ENCODE peak calls at places on chromosome 14, in six cellular contexts. One of them, this sample, is unnamed.

GRCh38 chr14:92198804-92199203 is 77.0 kb downstream of the CPSF2 start:
- DNase-seq in CD8-positive, alpha-beta memory T cell: no peak
- DNase-seq in trophoblast cell: no peak
- DNase-seq in RWPE1: no peak
- DNase-seq in DND-41: no peak
- DNase-seq in tibial artery: no peak
- DNase-seq in this sample: no peak

GRCh38 chr14:72714094-72714493 is 179.8 kb downstream of the DPF3 start:
- DNase-seq in CD8-positive, alpha-beta memory T cell: peak; percentile 66
- DNase-seq in trophoblast cell: no peak
- DNase-seq in RWPE1: no peak
- DNase-seq in DND-41: peak; percentile 42
- DNase-seq in tibial artery: no peak
- DNase-seq in this sample: no peak

GRCh38 chr14:96821501-96821900 is 24.3 kb downstream of the VRK1 start:
- DNase-seq in CD8-positive, alpha-beta memory T cell: no peak
- DNase-seq in trophoblast cell: no peak
- DNase-seq in RWPE1: peak; percentile 81
- DNase-seq in DND-41: no peak
- DNase-seq in tibial artery: no peak
- DNase-seq in this sample: no peak

GRCh38 chr14:56342419-56342901 is 224.2 kb downstream of the PELI2 start:
- DNase-seq in CD8-positive, alpha-beta memory T cell: no peak
- DNase-seq in trophoblast cell: no peak
- DNase-seq in RWPE1: no peak
- DNase-seq in DND-41: no peak
- DNase-seq in tibial artery: no peak
- DNase-seq in this sample: no peak

GRCh38 chr14:92362781-92363235 is 39.8 kb downstream of the SLC24A4 start:
- DNase-seq in CD8-positive, alpha-beta memory T cell: no peak
- DNase-seq in trophoblast cell: no peak
- DNase-seq in RWPE1: no peak
- DNase-seq in DND-41: no peak
- DNase-seq in tibial artery: no peak
- DNase-seq in this sample: peak; percentile 32

GRCh38 chr14:104744484-104744883 is 8.5 kb upstream of the SIVA1 start:
- DNase-seq in CD8-positive, alpha-beta memory T cell: no peak
- DNase-seq in trophoblast cell: no peak
- DNase-seq in RWPE1: no peak
- DNase-seq in DND-41: no peak
- DNase-seq in tibial artery: no peak
- DNase-seq in this sample: no peak

GRCh38 chr14:77989441-77989891 is 180.7 kb upstream of the NRXN3 start:
- DNase-seq in CD8-positive, alpha-beta memory T cell: no peak
- DNase-seq in trophoblast cell: no peak
- DNase-seq in RWPE1: no peak
- DNase-seq in DND-41: no peak
- DNase-seq in tibial artery: no peak
- DNase-seq in this sample: peak; percentile 87

GRCh38 chr14:52873694-52874093 is 77.2 kb downstream of the FERMT2 start:
- DNase-seq in CD8-positive, alpha-beta memory T cell: no peak
- DNase-seq in trophoblast cell: peak; percentile 53
- DNase-seq in RWPE1: peak; percentile 13
- DNase-seq in DND-41: no peak
- DNase-seq in tibial artery: no peak
- DNase-seq in this sample: no peak

GRCh38 chr14:86057018-86057667 is 527.2 kb downstream of the FLRT2 start:
- DNase-seq in CD8-positive, alpha-beta memory T cell: no peak
- DNase-seq in trophoblast cell: no peak
- DNase-seq in RWPE1: peak; percentile 17
- DNase-seq in DND-41: peak; percentile 49
- DNase-seq in tibial artery: no peak
- DNase-seq in this sample: peak; percentile 5

GRCh38 chr14:45194964-45195363 is 58.0 kb downstream of the MIS18BP1 start:
- DNase-seq in CD8-positive, alpha-beta memory T cell: no peak
- DNase-seq in trophoblast cell: no peak
- DNase-seq in RWPE1: no peak
- DNase-seq in DND-41: no peak
- DNase-seq in tibial artery: no peak
- DNase-seq in this sample: no peak

GRCh38 chr14:75234173-75234855 is 44.3 kb upstream of the FOS start:
- DNase-seq in CD8-positive, alpha-beta memory T cell: no peak
- DNase-seq in trophoblast cell: no peak
- DNase-seq in RWPE1: peak; percentile 34
- DNase-seq in DND-41: no peak
- DNase-seq in tibial artery: peak; percentile 81
- DNase-seq in this sample: no peak

GRCh38 chr14:68633131-68633991 is 159.5 kb downstream of the ZFP36L1 start:
- DNase-seq in CD8-positive, alpha-beta memory T cell: no peak
- DNase-seq in trophoblast cell: no peak
- DNase-seq in RWPE1: no peak
- DNase-seq in DND-41: no peak
- DNase-seq in tibial artery: peak; percentile 62
- DNase-seq in this sample: peak; percentile 79

GRCh38 chr14:55832974-55833373 is 253.0 kb downstream of the KTN1 start:
- DNase-seq in CD8-positive, alpha-beta memory T cell: no peak
- DNase-seq in trophoblast cell: no peak
- DNase-seq in RWPE1: no peak
- DNase-seq in DND-41: no peak
- DNase-seq in tibial artery: no peak
- DNase-seq in this sample: no peak

GRCh38 chr14:100885196-100886030 is 18.1 kb downstream of the RTL1 start:
- DNase-seq in CD8-positive, alpha-beta memory T cell: no peak
- DNase-seq in trophoblast cell: no peak
- DNase-seq in RWPE1: no peak
- DNase-seq in DND-41: no peak
- DNase-seq in tibial artery: peak; percentile 42
- DNase-seq in this sample: no peak

GRCh38 chr14:30584058-30584630 is 25.2 kb downstream of the G2E3 start:
- DNase-seq in CD8-positive, alpha-beta memory T cell: no peak
- DNase-seq in trophoblast cell: no peak
- DNase-seq in RWPE1: no peak
- DNase-seq in DND-41: no peak
- DNase-seq in tibial artery: no peak
- DNase-seq in this sample: no peak

GRCh38 chr14:102201369-102201748 is 61.7 kb downstream of the WDR20 start:
- DNase-seq in CD8-positive, alpha-beta memory T cell: no peak
- DNase-seq in trophoblast cell: no peak
- DNase-seq in RWPE1: no peak
- DNase-seq in DND-41: peak; percentile 26
- DNase-seq in tibial artery: no peak
- DNase-seq in this sample: no peak

GRCh38 chr14:57352771-57353170 is 37.6 kb upstream of the NAA30 start:
- DNase-seq in CD8-positive, alpha-beta memory T cell: no peak
- DNase-seq in trophoblast cell: no peak
- DNase-seq in RWPE1: peak; percentile 59
- DNase-seq in DND-41: no peak
- DNase-seq in tibial artery: no peak
- DNase-seq in this sample: no peak

GRCh38 chr14:67331368-67332125 is 28.1 kb downstream of the ATP6V1D start:
- DNase-seq in CD8-positive, alpha-beta memory T cell: no peak
- DNase-seq in trophoblast cell: no peak
- DNase-seq in RWPE1: no peak
- DNase-seq in DND-41: no peak
- DNase-seq in tibial artery: no peak
- DNase-seq in this sample: no peak

GRCh38 chr14:85789506-85789905 is 259.6 kb downstream of the FLRT2 start:
- DNase-seq in CD8-positive, alpha-beta memory T cell: no peak
- DNase-seq in trophoblast cell: no peak
- DNase-seq in RWPE1: no peak
- DNase-seq in DND-41: no peak
- DNase-seq in tibial artery: no peak
- DNase-seq in this sample: no peak

GRCh38 chr14:95664546-95664945 is 21.7 kb upstream of the TCL1B start:
- DNase-seq in CD8-positive, alpha-beta memory T cell: no peak
- DNase-seq in trophoblast cell: no peak
- DNase-seq in RWPE1: no peak
- DNase-seq in DND-41: no peak
- DNase-seq in tibial artery: no peak
- DNase-seq in this sample: no peak
- H3K27ac ChIP-seq in CD8-positive, alpha-beta memory T cell: no peak overlapping the region
- H3K27ac ChIP-seq in trophoblast cell: no peak overlapping the region
- H3K27ac ChIP-seq in RWPE1: no peak overlapping the region
- H3K27ac ChIP-seq in DND-41: no peak overlapping the region
- H3K27ac ChIP-seq in tibial artery: no peak overlapping the region
- H3K27ac ChIP-seq in this sample: no peak overlapping the region

GRCh38 chr14:28577711-28578131 is 188.9 kb upstream of the FOXG1 start:
- DNase-seq in CD8-positive, alpha-beta memory T cell: no peak
- DNase-seq in trophoblast cell: no peak
- DNase-seq in RWPE1: peak; percentile 26
- DNase-seq in DND-41: no peak
- DNase-seq in tibial artery: no peak
- DNase-seq in this sample: no peak

GRCh38 chr14:28571636-28572035 is 195.0 kb upstream of the FOXG1 start:
- DNase-seq in CD8-positive, alpha-beta memory T cell: no peak
- DNase-seq in trophoblast cell: no peak
- DNase-seq in RWPE1: peak; percentile 13
- DNase-seq in DND-41: no peak
- DNase-seq in tibial artery: no peak
- DNase-seq in this sample: no peak

GRCh38 chr14:28577187-28577586 is 189.4 kb upstream of the FOXG1 start:
- DNase-seq in CD8-positive, alpha-beta memory T cell: no peak
- DNase-seq in trophoblast cell: no peak
- DNase-seq in RWPE1: no peak
- DNase-seq in DND-41: no peak
- DNase-seq in tibial artery: no peak
- DNase-seq in this sample: no peak

DNA sequence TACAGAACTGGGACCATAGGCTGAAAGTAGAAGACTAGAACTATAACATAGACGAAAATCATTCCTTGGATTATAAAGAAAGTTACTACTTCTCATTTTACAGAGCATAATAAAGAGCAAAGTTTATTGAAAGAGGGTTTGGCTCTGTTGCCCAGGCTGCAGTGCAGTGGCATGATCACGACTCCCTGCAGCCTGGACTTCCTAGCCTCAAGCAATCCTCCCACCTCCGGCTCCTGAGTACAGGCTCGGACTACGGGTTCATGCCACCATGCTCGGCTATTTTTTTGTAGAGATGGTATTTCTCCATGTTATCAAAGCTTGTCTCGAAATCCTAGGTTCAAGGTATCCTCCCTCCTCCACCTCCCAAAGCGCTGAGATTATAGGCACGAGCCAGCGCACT is 190.1 kb upstream of the FOXG1 start:
- DNase-seq in CD8-positive, alpha-beta memory T cell: no peak
- DNase-seq in trophoblast cell: no peak
- DNase-seq in RWPE1: no peak
- DNase-seq in DND-41: no peak
- DNase-seq in tibial artery: no peak
- DNase-seq in this sample: no peak
- H3K27ac ChIP-seq in CD8-positive, alpha-beta memory T cell: no peak overlapping the region
- H3K27ac ChIP-seq in trophoblast cell: no peak overlapping the region
- H3K27ac ChIP-seq in RWPE1: no peak overlapping the region
- H3K27ac ChIP-seq in DND-41: no peak overlapping the region
- H3K27ac ChIP-seq in tibial artery: no peak overlapping the region
- H3K27ac ChIP-seq in this sample: no peak overlapping the region

GRCh38 chr14:39432179-39432618 is at the start of gene FBXO33:
- DNase-seq in CD8-positive, alpha-beta memory T cell: peak; percentile 98
- DNase-seq in trophoblast cell: peak; percentile 91
- DNase-seq in RWPE1: peak; percentile 88
- DNase-seq in DND-41: peak; percentile 97
- DNase-seq in tibial artery: peak; percentile 98
- DNase-seq in this sample: peak; percentile 97

GRCh38 chr14:39431416-39432178 is 636 bp downstream of the FBXO33 start:
- DNase-seq in CD8-positive, alpha-beta memory T cell: peak; percentile 49
- DNase-seq in trophoblast cell: peak; percentile 51
- DNase-seq in RWPE1: peak; percentile 27
- DNase-seq in DND-41: peak; percentile 36
- DNase-seq in tibial artery: peak; percentile 75
- DNase-seq in this sample: peak; percentile 49

GRCh38 chr14:39432619-39433451 is 602 bp upstream of the FBXO33 start:
- DNase-seq in CD8-positive, alpha-beta memory T cell: peak; percentile 81
- DNase-seq in trophoblast cell: peak; percentile 91
- DNase-seq in RWPE1: peak; percentile 84
- DNase-seq in DND-41: no peak
- DNase-seq in tibial artery: peak; percentile 97
- DNase-seq in this sample: peak; percentile 87

GRCh38 chr14:39433452-39433813 is 1.2 kb upstream of the FBXO33 start:
- DNase-seq in CD8-positive, alpha-beta memory T cell: no peak
- DNase-seq in trophoblast cell: no peak
- DNase-seq in RWPE1: no peak
- DNase-seq in DND-41: no peak
- DNase-seq in tibial artery: no peak
- DNase-seq in this sample: no peak

DNA sequence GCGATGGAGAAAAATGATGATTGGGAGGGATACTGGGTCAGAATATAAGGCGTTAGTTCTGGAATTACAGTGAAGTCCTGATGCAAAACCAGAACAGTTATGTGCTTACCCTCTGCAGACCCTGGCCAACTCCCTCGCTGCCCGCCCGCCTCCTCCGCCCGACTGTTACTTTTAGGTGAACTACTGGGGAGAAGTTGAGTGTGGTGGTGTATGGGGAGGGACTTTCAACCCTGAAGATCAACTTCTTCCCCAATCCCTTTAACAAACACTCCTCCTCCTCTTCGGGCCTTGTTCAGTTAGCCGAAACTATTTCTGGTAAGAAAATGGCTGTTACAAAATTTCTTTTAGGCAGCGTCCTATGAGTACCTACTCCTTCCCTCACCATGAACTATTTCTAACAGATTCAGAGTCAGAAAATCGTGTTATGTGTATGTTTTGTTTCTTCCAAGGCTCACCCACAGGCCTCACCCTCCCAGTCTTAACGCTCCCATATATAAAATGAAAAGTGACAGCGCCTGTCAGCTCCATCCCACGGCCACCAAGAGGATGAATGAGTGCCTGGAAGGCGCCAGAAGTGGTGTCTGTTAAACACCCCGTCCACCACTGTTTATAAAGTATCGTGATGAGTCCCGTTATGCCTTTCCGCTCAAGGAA is 1.3 kb downstream of the FBXO33 start:
- DNase-seq in CD8-positive, alpha-beta memory T cell: no peak
- DNase-seq in trophoblast cell: peak; percentile 2
- DNase-seq in RWPE1: peak; percentile 5
- DNase-seq in DND-41: no peak
- DNase-seq in tibial artery: no peak
- DNase-seq in this sample: no peak
- H3K27ac ChIP-seq in CD8-positive, alpha-beta memory T cell: peak overlapping the region; percentile 100
- H3K27ac ChIP-seq in trophoblast cell: no peak overlapping the region
- H3K27ac ChIP-seq in RWPE1: peak overlapping the region; percentile 96
- H3K27ac ChIP-seq in DND-41: peak overlapping the region; percentile 98
- H3K27ac ChIP-seq in tibial artery: peak overlapping the region; percentile 94
- H3K27ac ChIP-seq in this sample: peak overlapping the region; percentile 98

GRCh38 chr14:99608591-99608990 is 4.6 kb upstream of the CCDC85C start:
- DNase-seq in CD8-positive, alpha-beta memory T cell: no peak
- DNase-seq in trophoblast cell: no peak
- DNase-seq in RWPE1: no peak
- DNase-seq in DND-41: no peak
- DNase-seq in tibial artery: no peak
- DNase-seq in this sample: no peak

GRCh38 chr14:99612065-99612736 is 8.2 kb upstream of the CCDC85C start:
- DNase-seq in CD8-positive, alpha-beta memory T cell: no peak
- DNase-seq in trophoblast cell: no peak
- DNase-seq in RWPE1: no peak
- DNase-seq in DND-41: no peak
- DNase-seq in tibial artery: no peak
- DNase-seq in this sample: no peak

GRCh38 chr14:99612737-99613330 is 8.8 kb upstream of the CCDC85C start:
- DNase-seq in CD8-positive, alpha-beta memory T cell: no peak
- DNase-seq in trophoblast cell: no peak
- DNase-seq in RWPE1: peak; percentile 76
- DNase-seq in DND-41: no peak
- DNase-seq in tibial artery: no peak
- DNase-seq in this sample: no peak

GRCh38 chr14:99609245-99610117 is 5.5 kb upstream of the CCDC85C start:
- DNase-seq in CD8-positive, alpha-beta memory T cell: no peak
- DNase-seq in trophoblast cell: no peak
- DNase-seq in RWPE1: no peak
- DNase-seq in DND-41: no peak
- DNase-seq in tibial artery: no peak
- DNase-seq in this sample: no peak

GRCh38 chr14:99611639-99612038 is 7.6 kb upstream of the CCDC85C start:
- DNase-seq in CD8-positive, alpha-beta memory T cell: no peak
- DNase-seq in trophoblast cell: no peak
- DNase-seq in RWPE1: no peak
- DNase-seq in DND-41: no peak
- DNase-seq in tibial artery: no peak
- DNase-seq in this sample: no peak
- H3K27ac ChIP-seq in CD8-positive, alpha-beta memory T cell: no peak overlapping the region
- H3K27ac ChIP-seq in trophoblast cell: no peak overlapping the region
- H3K27ac ChIP-seq in RWPE1: peak overlapping the region; percentile 93
- H3K27ac ChIP-seq in DND-41: no peak overlapping the region
- H3K27ac ChIP-seq in tibial artery: no peak overlapping the region
- H3K27ac ChIP-seq in this sample: no peak overlapping the region

This sample was measured in substantia nigra.